ENCODE peak calls at places on chromosomes 5 and 9, in four cellular contexts. X, E, M and P are unnamed samples.

GRCh38 chr5:87924451-87924850 is 344.2 kb downstream of the TMEM161B start:
- DNase-seq in X (no peak), E (no peak), M (no peak), P (no peak)

GRCh38 chr5:35863159-35863558 is 6.5 kb downstream of the IL7R start:
- DNase-seq in X (no peak), E (no peak), M (no peak), P (no peak)

GRCh38 chr9:71656496-71656895 is 111.8 kb downstream of the CEMIP2 start:
- DNase-seq in X (no peak), E (no peak), M (no peak), P (no peak)

GRCh38 chr9:76610009-76610352 is 151.0 kb downstream of the GCNT1 start:
- DNase-seq in X (no peak), E (peak; percentile 46), M (no peak), P (no peak)

GRCh38 chr5:82018462-82018861 is 46.6 kb downstream of the ATG10 start:
- DNase-seq in X (no peak), E (no peak), M (no peak), P (no peak)

GRCh38 chr5:353599-354580 is 32.4 kb downstream of the AHRR start:
- DNase-seq in X (no peak), E (peak; percentile 76), M (no peak), P (no peak)

GRCh38 chr9:78620764-78621163 is 323.8 kb downstream of the PSAT1 start:
- DNase-seq in X (no peak), E (no peak), M (no peak), P (no peak)

GRCh38 chr5:150263801-150264621 is 25.6 kb downstream of the CAMK2A start:
- DNase-seq in X (no peak), E (peak; percentile 75), M (no peak), P (no peak)

GRCh38 chr9:15086096-15087030 is 176.1 kb upstream of the FREM1 start:
- DNase-seq in X (no peak), E (no peak), M (no peak), P (no peak)

GRCh38 chr5:143828710-143829109 is 16.7 kb downstream of the HMHB1 start:
- DNase-seq in X (peak; percentile 11), E (no peak), M (no peak), P (no peak)

GRCh38 chr9:89740722-89741121 is 135.9 kb downstream of the GADD45G start:
- DNase-seq in X (peak; percentile 18), E (no peak), M (no peak), P (peak; percentile 52)

GRCh38 chr9:94919376-94920098 is 193.0 kb downstream of the AOPEP start:
- DNase-seq in X (no peak), E (no peak), M (no peak), P (no peak)

GRCh38 chr5:168600409-168600808 is 21.2 kb upstream of the PANK3 start:
- DNase-seq in X (no peak), E (no peak), M (no peak), P (no peak)

GRCh38 chr5:161378701-161379100 is 167.8 kb downstream of the GABRB2 start:
- DNase-seq in X (no peak), E (no peak), M (no peak), P (no peak)

GRCh38 chr5:124696898-124697297 is 49.5 kb downstream of the ZNF608 start:
- DNase-seq in X (no peak), E (no peak), M (no peak), P (no peak)

GRCh38 chr9:94804917-94805544 is 78.5 kb downstream of the AOPEP start:
- DNase-seq in X (no peak), E (no peak), M (no peak), P (no peak)

GRCh38 chr5:131756942-131757341 is 39.9 kb downstream of the FNIP1 start:
- DNase-seq in X (no peak), E (no peak), M (no peak), P (no peak)

GRCh38 chr9:96136992-96137665 is 164.8 kb downstream of the HSD17B3 start:
- DNase-seq in X (no peak), E (peak; percentile 54), M (no peak), P (peak; percentile 45)

GRCh38 chr5:88664630-88665029 is 218.4 kb downstream of the MEF2C start:
- DNase-seq in X (no peak), E (no peak), M (peak; percentile 10), P (no peak)

GRCh38 chr5:174218162-174218561 is 172.7 kb downstream of the NSG2 start:
- DNase-seq in X (no peak), E (no peak), M (no peak), P (no peak)

GRCh38 chr5:172868436-172868923 is 34.4 kb downstream of the ERGIC1 start:
- DNase-seq in X (no peak), E (no peak), M (no peak), P (no peak)

GRCh38 chr5:32225445-32225844 is 51.3 kb upstream of the GOLPH3 start:
- DNase-seq in X (no peak), E (no peak), M (no peak), P (no peak)

GRCh38 chr5:142587354-142587965 is 98.4 kb downstream of the FGF1 start:
- DNase-seq in X (no peak), E (no peak), M (no peak), P (no peak)

GRCh38 chr5:82396871-82397514 is 118.8 kb upstream of the RPS23 start:
- DNase-seq in X (no peak), E (peak; percentile 46), M (peak; percentile 65), P (no peak)

GRCh38 chr9:129213551-129213950 is 35.5 kb upstream of the IER5L start:
- DNase-seq in X (no peak), E (no peak), M (no peak), P (no peak)

GRCh38 chr5:169299651-169300467 is 1.1 kb downstream of the SLIT3 start:
- DNase-seq in X (no peak), E (no peak), M (no peak), P (no peak)

GRCh38 chr5:134028496-134028895 is 23.7 kb upstream of the VDAC1 start:
- DNase-seq in X (no peak), E (no peak), M (no peak), P (no peak)

GRCh38 chr5:127369772-127370171 is 79.2 kb downstream of the MEGF10 start:
- DNase-seq in X (no peak), E (no peak), M (no peak), P (no peak)

GRCh38 chr9:33233659-33234335 is 6.2 kb upstream of the SPINK4 start:
- DNase-seq in X (no peak), E (peak; percentile 24), M (peak; percentile 94), P (no peak)

GRCh38 chr9:69949396-69949795 is 94.3 kb upstream of the MAMDC2 start:
- DNase-seq in X (no peak), E (no peak), M (no peak), P (no peak)